ENCODE peak calls at places on chromosome 17, in six cellular contexts. Q is fibroblast of lung, M is ascending aorta, H is fibroblast of pulmonary artery, S is heart left ventricle, B is MM.1S. V is an unnamed sample.

GRCh38 chr17:19332371-19333131 is 30.0 kb downstream of the B9D1 start:
- DNase-seq in Q (no peak), M (peak; percentile 3), H (no peak), S (no peak), B (no peak), V (no peak)

GRCh38 chr17:73528679-73529078 is 115.6 kb downstream of the SDK2 start:
- DNase-seq in Q (no peak), M (no peak), H (no peak), S (no peak), B (no peak), V (no peak)

GRCh38 chr17:73142763-73143395 is 21.9 kb upstream of the SSTR2 start:
- DNase-seq in Q (no peak), M (no peak), H (peak; percentile 51), S (no peak), B (no peak), V (peak; percentile 30)

GRCh38 chr17:76417499-76418143 is 33.2 kb downstream of the SPHK1 start:
- DNase-seq in Q (no peak), M (no peak), H (no peak), S (no peak), B (no peak), V (no peak)

GRCh38 chr17:68470959-68471358 is 13.7 kb upstream of the WIPI1 start:
- DNase-seq in Q (no peak), M (no peak), H (no peak), S (no peak), B (no peak), V (no peak)

GRCh38 chr17:15247891-15248529 is 17.1 kb downstream of the PMP22 start:
- DNase-seq in Q (no peak), M (no peak), H (no peak), S (no peak), B (no peak), V (no peak)

GRCh38 chr17:28901866-28902818 is 737 bp downstream of the DHRS13 start:
- DNase-seq in Q (peak; percentile 35), M (no peak), H (no peak), S (no peak), B (peak; percentile 62), V (peak; percentile 62)

GRCh38 chr17:43069368-43069898 is 44.4 kb downstream of the RND2 start:
- DNase-seq in Q (no peak), M (no peak), H (no peak), S (no peak), B (no peak), V (no peak)

GRCh38 chr17:79812969-79813825 is 16.3 kb upstream of the CBX8 start:
- DNase-seq in Q (no peak), M (no peak), H (no peak), S (no peak), B (no peak), V (no peak)

GRCh38 chr17:1315891-1316403 is 36.5 kb downstream of the TRARG1 start:
- DNase-seq in Q (no peak), M (peak; percentile 59), H (no peak), S (peak; percentile 66), B (no peak), V (no peak)

GRCh38 chr17:1002771-1003555 is 6.0 kb downstream of the TIMM22 start:
- DNase-seq in Q (peak; percentile 86), M (no peak), H (peak; percentile 54), S (no peak), B (no peak), V (peak; percentile 81)

GRCh38 chr17:2849327-2849670 is 53.1 kb downstream of the RAP1GAP2 start:
- DNase-seq in Q (no peak), M (no peak), H (no peak), S (no peak), B (no peak), V (no peak)

GRCh38 chr17:75645889-75646625 is 12.8 kb downstream of the SMIM5 start:
- DNase-seq in Q (no peak), M (peak; percentile 9), H (peak; percentile 18), S (no peak), B (peak; percentile 60), V (no peak)

GRCh38 chr17:35555695-35556094 is 4.9 kb downstream of the SLFN14 start:
- DNase-seq in Q (no peak), M (no peak), H (no peak), S (no peak), B (no peak), V (no peak)
- TF ChIP-seq CTCF in Q (no peak), M (no peak), H (peak; percentile 22), S (no peak), B (peak; percentile 23), V (peak; percentile 5)

GRCh38 chr17:70074991-70075390 is at the start of gene KCNJ16:
- DNase-seq in Q (no peak), M (no peak), H (no peak), S (no peak), B (no peak), V (no peak)
- H3K4me3 ChIP-seq in Q (no peak within 1 kb of the TSS), M (no peak within 1 kb of the TSS), H (no peak within 1 kb of the TSS), S (no peak within 1 kb of the TSS), B (no peak within 1 kb of the TSS), V (no peak within 1 kb of the TSS)

GRCh38 chr17:56593073-56593740 is at the start of gene NOG:
- DNase-seq in Q (peak; percentile 61), M (no peak), H (no peak), S (peak; percentile 38), B (peak; percentile 55), V (peak; percentile 64)
- TF ChIP-seq CTCF in Q (no peak), M (no peak), H (no peak), S (no peak), B (no peak), V (no peak)

DNA sequence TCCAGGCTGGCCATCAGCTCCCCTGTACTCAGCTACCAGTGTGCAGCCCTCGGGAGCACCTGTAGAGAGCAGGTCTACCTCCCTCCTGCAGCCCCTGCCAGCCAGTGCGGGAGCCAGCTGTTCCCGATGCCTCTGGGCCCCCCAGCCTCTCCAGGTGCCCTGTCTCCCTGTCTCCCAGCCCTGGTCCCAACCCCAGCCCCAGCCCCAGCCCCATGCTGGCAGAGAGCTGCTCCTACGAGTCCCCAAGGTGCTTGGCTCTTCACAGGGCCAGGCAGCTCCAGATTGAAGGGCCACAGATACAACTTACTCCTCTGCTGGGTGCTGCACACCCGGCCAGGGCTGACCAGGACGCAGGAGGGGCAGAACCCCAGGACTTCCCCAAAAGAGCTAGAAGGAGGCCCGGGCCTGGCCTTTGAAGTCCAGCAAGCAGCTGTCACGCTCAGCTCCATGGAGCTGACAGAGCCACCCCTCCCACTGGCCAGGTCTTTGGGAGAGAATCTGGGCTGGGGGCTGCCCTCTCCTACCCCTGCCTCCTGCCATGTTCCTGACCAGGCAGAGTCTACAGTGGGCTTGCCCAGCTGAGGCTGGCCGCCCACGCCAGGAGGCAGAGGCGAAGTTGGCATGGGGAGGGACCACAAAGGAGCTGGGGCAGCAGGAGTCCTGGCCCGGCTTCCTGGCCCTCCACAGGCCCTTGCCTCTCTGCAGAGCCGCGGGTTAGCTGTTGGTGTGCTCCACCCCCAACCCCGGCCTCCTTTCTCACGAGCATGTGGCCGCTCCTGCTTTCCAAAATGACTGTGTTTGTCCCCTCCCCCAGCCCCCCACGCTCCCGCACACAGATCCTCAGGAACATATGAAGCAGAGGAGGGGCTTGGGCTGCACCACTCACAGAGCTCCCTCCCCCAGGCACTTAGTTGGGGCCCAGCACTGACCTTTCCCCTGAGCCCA is 9.4 kb upstream of the ADAM11 start:
- DNase-seq in Q (no peak), M (no peak), H (no peak), S (no peak), B (no peak), V (no peak)
- H3K4me3 ChIP-seq in Q (no peak overlapping the region), M (peak overlapping the region; percentile 8), H (no peak overlapping the region), S (peak overlapping the region; percentile 28), B (no peak overlapping the region), V (no peak overlapping the region)

DNA sequence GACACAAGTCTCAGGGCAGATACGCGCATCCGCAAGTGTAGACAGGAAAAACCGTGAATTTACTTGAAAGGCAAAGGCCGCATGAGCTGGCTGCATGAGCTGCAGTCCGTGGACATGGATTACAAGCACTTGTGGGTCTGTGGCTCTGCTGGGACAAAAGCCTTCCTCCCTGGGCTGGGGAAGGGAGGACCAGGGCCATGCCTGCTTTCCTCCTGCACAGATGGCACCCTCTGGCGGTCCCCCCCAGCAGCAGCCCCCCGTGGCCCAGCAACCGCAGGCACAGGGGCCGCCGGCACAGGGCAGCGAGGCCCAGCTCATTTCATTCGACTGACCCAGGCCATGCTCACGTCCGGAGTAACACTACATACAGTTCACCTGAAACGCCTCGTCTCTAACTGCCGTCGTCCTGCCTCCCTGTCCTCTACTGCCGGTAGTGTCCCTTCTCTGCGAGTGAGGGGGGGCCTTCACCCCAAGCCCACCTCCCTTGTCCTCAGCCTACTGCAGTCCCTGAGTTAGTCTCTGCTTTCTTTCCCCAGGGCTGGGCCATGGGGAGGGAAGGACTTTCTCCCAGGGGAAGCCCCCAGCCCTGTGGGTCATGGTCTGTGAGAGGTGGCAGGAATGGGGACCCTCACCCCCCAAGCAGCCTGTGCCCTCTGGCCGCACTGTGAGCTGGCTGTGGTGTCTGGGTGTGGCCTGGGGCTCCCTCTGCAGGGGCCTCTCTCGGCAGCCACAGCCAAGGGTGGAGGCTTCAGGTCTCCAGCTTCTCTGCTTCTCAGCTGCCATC is 1.7 kb upstream of the MRPL12 start:
- DNase-seq in Q (no peak), M (no peak), H (no peak), S (no peak), B (peak; percentile 39), V (no peak)
- TF ChIP-seq CTCF in Q (no peak), M (no peak), H (no peak), S (no peak), B (peak; percentile 34), V (no peak)

GRCh38 chr17:7023576-7024401 is 939 bp downstream of the BCL6B start:
- DNase-seq in Q (peak; percentile 84), M (peak; percentile 73), H (peak; percentile 92), S (peak; percentile 95), B (peak; percentile 73), V (peak; percentile 82)
- H3K4me3 ChIP-seq in Q (no peak overlapping the region), M (no peak overlapping the region), H (peak overlapping the region; percentile 39), S (peak overlapping the region; percentile 63), B (no peak overlapping the region), V (no peak overlapping the region)

DNA sequence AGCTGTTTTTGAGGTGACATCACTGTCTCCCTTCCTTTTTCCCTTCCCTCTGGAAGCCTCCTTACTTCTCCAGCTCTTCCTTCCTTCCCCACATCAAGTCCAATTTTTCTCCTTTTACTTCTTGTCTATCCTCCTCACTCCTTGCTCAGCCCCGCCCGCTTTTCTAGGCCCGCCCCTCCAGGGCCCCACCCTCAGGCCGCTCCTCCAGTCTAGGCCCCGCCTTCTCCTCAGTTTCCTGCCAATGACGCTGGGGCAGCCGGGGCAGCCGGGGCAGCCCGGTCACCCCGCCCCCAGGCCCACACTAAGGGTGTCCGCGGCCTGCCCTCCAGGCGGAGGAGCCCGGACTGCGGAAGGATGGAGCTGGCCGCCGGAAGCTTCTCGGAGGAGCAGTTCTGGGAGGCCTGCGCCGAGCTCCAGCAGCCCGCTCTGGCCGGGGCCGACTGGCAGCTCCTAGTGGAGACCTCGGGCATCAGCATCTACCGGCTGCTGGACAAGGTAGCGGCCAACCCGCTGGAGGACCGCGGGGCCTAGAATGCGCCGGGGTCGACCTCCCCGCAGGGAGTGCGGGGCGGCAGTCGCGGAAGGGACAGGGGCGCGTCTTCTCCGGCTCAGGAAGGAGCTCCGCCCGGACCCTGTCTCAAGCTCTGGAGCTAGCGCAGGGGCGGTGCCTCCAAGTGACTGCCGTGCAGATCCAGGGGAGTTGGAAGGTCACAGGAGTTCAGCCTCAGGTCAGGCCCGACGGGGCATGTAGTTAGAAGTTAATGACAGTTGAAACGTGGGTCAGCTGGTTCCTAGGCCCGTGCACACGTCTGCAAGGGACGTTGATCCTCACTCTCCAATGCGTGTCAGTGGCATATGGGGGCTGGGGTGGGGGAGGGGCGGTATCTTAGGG is at the start of gene PCTP:
- DNase-seq in Q (peak; percentile 91), M (peak; percentile 83), H (peak; percentile 93), S (peak; percentile 98), B (peak; percentile 89), V (peak; percentile 98)
- TF ChIP-seq CTCF in Q (peak; percentile 34), M (no peak), H (peak; percentile 41), S (peak; percentile 42), B (peak; percentile 52), V (peak; percentile 41)